ENCODE peak calls at places on chromosome 20, in six cellular contexts. One of them, this sample, is unnamed.

GRCh38 chr20:54456423-54456822 is 19.0 kb upstream of the DOK5 start:
- DNase-seq in midbrain: no peak
- DNase-seq in right cardiac atrium: no peak
- DNase-seq in NT2/D1: no peak
- DNase-seq in neural progenitor cell: no peak
- DNase-seq in bronchial epithelial cell: no peak
- DNase-seq in this sample: no peak

GRCh38 chr20:60999256-60999655 is 252.8 kb upstream of the CDH4 start:
- DNase-seq in midbrain: no peak
- DNase-seq in right cardiac atrium: no peak
- DNase-seq in NT2/D1: no peak
- DNase-seq in neural progenitor cell: no peak
- DNase-seq in bronchial epithelial cell: no peak
- DNase-seq in this sample: no peak

GRCh38 chr20:44424039-44424495 is 51.6 kb upstream of the TTPAL start:
- DNase-seq in midbrain: no peak
- DNase-seq in right cardiac atrium: no peak
- DNase-seq in NT2/D1: no peak
- DNase-seq in neural progenitor cell: no peak
- DNase-seq in bronchial epithelial cell: no peak
- DNase-seq in this sample: no peak

GRCh38 chr20:46388945-46389344 is 17.5 kb downstream of the ELMO2 start:
- DNase-seq in midbrain: no peak
- DNase-seq in right cardiac atrium: peak
- DNase-seq in NT2/D1: no peak
- DNase-seq in neural progenitor cell: no peak
- DNase-seq in bronchial epithelial cell: no peak
- DNase-seq in this sample: no peak

GRCh38 chr20:25276533-25277050 is 28.7 kb downstream of the PYGB start:
- DNase-seq in midbrain: no peak
- DNase-seq in right cardiac atrium: peak
- DNase-seq in NT2/D1: no peak
- DNase-seq in neural progenitor cell: no peak
- DNase-seq in bronchial epithelial cell: no peak
- DNase-seq in this sample: no peak

GRCh38 chr20:5971203-5971602 is 20.8 kb downstream of the MCM8 start:
- DNase-seq in midbrain: no peak
- DNase-seq in right cardiac atrium: no peak
- DNase-seq in NT2/D1: no peak
- DNase-seq in neural progenitor cell: no peak
- DNase-seq in bronchial epithelial cell: no peak
- DNase-seq in this sample: no peak

GRCh38 chr20:41175201-41175651 is 37.9 kb downstream of the PLCG1 start:
- DNase-seq in midbrain: no peak
- DNase-seq in right cardiac atrium: no peak
- DNase-seq in NT2/D1: no peak
- DNase-seq in neural progenitor cell: no peak
- DNase-seq in bronchial epithelial cell: no peak
- DNase-seq in this sample: no peak

GRCh38 chr20:2006452-2007381 is 12.9 kb upstream of the PDYN start:
- DNase-seq in midbrain: peak
- DNase-seq in right cardiac atrium: no peak
- DNase-seq in NT2/D1: no peak
- DNase-seq in neural progenitor cell: peak
- DNase-seq in bronchial epithelial cell: peak
- DNase-seq in this sample: peak

GRCh38 chr20:24738981-24739633 is 210.0 kb upstream of the CST7 start:
- DNase-seq in midbrain: no peak
- DNase-seq in right cardiac atrium: no peak
- DNase-seq in NT2/D1: no peak
- DNase-seq in neural progenitor cell: no peak
- DNase-seq in bronchial epithelial cell: no peak
- DNase-seq in this sample: no peak

GRCh38 chr20:16423311-16424212 is 149.7 kb downstream of the KIF16B start:
- DNase-seq in midbrain: no peak
- DNase-seq in right cardiac atrium: no peak
- DNase-seq in NT2/D1: no peak
- DNase-seq in neural progenitor cell: no peak
- DNase-seq in bronchial epithelial cell: peak
- DNase-seq in this sample: no peak

GRCh38 chr20:19380211-19380610 is 167.8 kb downstream of the SLC24A3 start:
- DNase-seq in midbrain: no peak
- DNase-seq in right cardiac atrium: no peak
- DNase-seq in NT2/D1: no peak
- DNase-seq in neural progenitor cell: no peak
- DNase-seq in bronchial epithelial cell: no peak
- DNase-seq in this sample: no peak

GRCh38 chr20:50064640-50065615 is 48.0 kb downstream of the UBE2V1 start:
- DNase-seq in midbrain: no peak
- DNase-seq in right cardiac atrium: peak
- DNase-seq in NT2/D1: no peak
- DNase-seq in neural progenitor cell: no peak
- DNase-seq in bronchial epithelial cell: no peak
- DNase-seq in this sample: no peak

GRCh38 chr20:39851459-39851858 is 837.6 kb downstream of the MAFB start:
- DNase-seq in midbrain: no peak
- DNase-seq in right cardiac atrium: no peak
- DNase-seq in NT2/D1: no peak
- DNase-seq in neural progenitor cell: no peak
- DNase-seq in bronchial epithelial cell: peak
- DNase-seq in this sample: no peak

GRCh38 chr20:41643504-41643938 is 25.3 kb upstream of the CHD6 start:
- DNase-seq in midbrain: no peak
- DNase-seq in right cardiac atrium: peak
- DNase-seq in NT2/D1: no peak
- DNase-seq in neural progenitor cell: peak
- DNase-seq in bronchial epithelial cell: peak
- DNase-seq in this sample: no peak

GRCh38 chr20:44810391-44811149 is at the start of gene RIMS4:
- DNase-seq in midbrain: no peak
- DNase-seq in right cardiac atrium: no peak
- DNase-seq in NT2/D1: no peak
- DNase-seq in neural progenitor cell: peak
- DNase-seq in bronchial epithelial cell: no peak
- DNase-seq in this sample: no peak

GRCh38 chr20:10802201-10802600 is 128.4 kb upstream of the JAG1 start:
- DNase-seq in midbrain: no peak
- DNase-seq in right cardiac atrium: no peak
- DNase-seq in NT2/D1: no peak
- DNase-seq in neural progenitor cell: no peak
- DNase-seq in bronchial epithelial cell: no peak
- DNase-seq in this sample: no peak

GRCh38 chr20:33788351-33789049 is 22.6 kb upstream of the CHMP4B start:
- DNase-seq in midbrain: no peak
- DNase-seq in right cardiac atrium: no peak
- DNase-seq in NT2/D1: no peak
- DNase-seq in neural progenitor cell: no peak
- DNase-seq in bronchial epithelial cell: no peak
- DNase-seq in this sample: no peak

GRCh38 chr20:57078101-57078500 is 188.3 kb downstream of the BMP7 start:
- DNase-seq in midbrain: no peak
- DNase-seq in right cardiac atrium: no peak
- DNase-seq in NT2/D1: no peak
- DNase-seq in neural progenitor cell: no peak
- DNase-seq in bronchial epithelial cell: no peak
- DNase-seq in this sample: no peak

GRCh38 chr20:34871966-34872603 is 571 bp downstream of the GGT7 start:
- DNase-seq in midbrain: no peak
- DNase-seq in right cardiac atrium: no peak
- DNase-seq in NT2/D1: no peak
- DNase-seq in neural progenitor cell: no peak
- DNase-seq in bronchial epithelial cell: no peak
- DNase-seq in this sample: no peak

GRCh38 chr20:35463455-35464300 is 8.3 kb downstream of the CEP250 start:
- DNase-seq in midbrain: peak
- DNase-seq in right cardiac atrium: no peak
- DNase-seq in NT2/D1: peak
- DNase-seq in neural progenitor cell: peak
- DNase-seq in bronchial epithelial cell: peak
- DNase-seq in this sample: peak

GRCh38 chr20:258963-259362 is 1.4 kb downstream of the DEFB132 start:
- DNase-seq in midbrain: no peak
- DNase-seq in right cardiac atrium: no peak
- DNase-seq in NT2/D1: no peak
- DNase-seq in neural progenitor cell: no peak
- DNase-seq in bronchial epithelial cell: peak
- DNase-seq in this sample: no peak

GRCh38 chr20:16821211-16822089 is 73.3 kb downstream of the OTOR start:
- DNase-seq in midbrain: peak
- DNase-seq in right cardiac atrium: no peak
- DNase-seq in NT2/D1: peak
- DNase-seq in neural progenitor cell: peak
- DNase-seq in bronchial epithelial cell: peak
- DNase-seq in this sample: no peak

GRCh38 chr20:12535316-12535715 is 473.5 kb upstream of the SPTLC3 start:
- DNase-seq in midbrain: no peak
- DNase-seq in right cardiac atrium: no peak
- DNase-seq in NT2/D1: no peak
- DNase-seq in neural progenitor cell: no peak
- DNase-seq in bronchial epithelial cell: peak
- DNase-seq in this sample: no peak

GRCh38 chr20:60254901-60255411 is 296.7 kb downstream of the CDH26 start:
- DNase-seq in midbrain: no peak
- DNase-seq in right cardiac atrium: no peak
- DNase-seq in NT2/D1: no peak
- DNase-seq in neural progenitor cell: peak
- DNase-seq in bronchial epithelial cell: no peak
- DNase-seq in this sample: no peak

GRCh38 chr20:20225325-20225724 is 142.6 kb upstream of the INSM1 start:
- DNase-seq in midbrain: no peak
- DNase-seq in right cardiac atrium: no peak
- DNase-seq in NT2/D1: no peak
- DNase-seq in neural progenitor cell: peak
- DNase-seq in bronchial epithelial cell: no peak
- DNase-seq in this sample: no peak

GRCh38 chr20:63969851-63970713 is at the start of gene ZNF512B:
- DNase-seq in midbrain: peak
- DNase-seq in right cardiac atrium: peak
- DNase-seq in NT2/D1: peak
- DNase-seq in neural progenitor cell: peak
- DNase-seq in bronchial epithelial cell: no peak
- DNase-seq in this sample: peak

GRCh38 chr20:64063389-64064144 is 569 bp downstream of the TCEA2 start:
- DNase-seq in midbrain: no peak
- DNase-seq in right cardiac atrium: no peak
- DNase-seq in NT2/D1: no peak
- DNase-seq in neural progenitor cell: peak
- DNase-seq in bronchial epithelial cell: no peak
- DNase-seq in this sample: no peak

GRCh38 chr20:51481311-51481997 is 61.1 kb downstream of the NFATC2 start:
- DNase-seq in midbrain: no peak
- DNase-seq in right cardiac atrium: no peak
- DNase-seq in NT2/D1: no peak
- DNase-seq in neural progenitor cell: no peak
- DNase-seq in bronchial epithelial cell: peak
- DNase-seq in this sample: peak

GRCh38 chr20:46959081-46959692 is 64.5 kb downstream of the EYA2 start:
- DNase-seq in midbrain: no peak
- DNase-seq in right cardiac atrium: no peak
- DNase-seq in NT2/D1: no peak
- DNase-seq in neural progenitor cell: no peak
- DNase-seq in bronchial epithelial cell: peak
- DNase-seq in this sample: no peak

GRCh38 chr20:55417797-55418196 is 587.5 kb downstream of the CBLN4 start:
- DNase-seq in midbrain: no peak
- DNase-seq in right cardiac atrium: no peak
- DNase-seq in NT2/D1: no peak
- DNase-seq in neural progenitor cell: no peak
- DNase-seq in bronchial epithelial cell: no peak
- DNase-seq in this sample: no peak

GRCh38 chr20:24095753-24096152 is 107.2 kb upstream of the GGTLC1 start:
- DNase-seq in midbrain: no peak
- DNase-seq in right cardiac atrium: no peak
- DNase-seq in NT2/D1: no peak
- DNase-seq in neural progenitor cell: no peak
- DNase-seq in bronchial epithelial cell: peak
- DNase-seq in this sample: no peak

GRCh38 chr20:45325367-45325766 is 17.3 kb upstream of the MATN4 start:
- DNase-seq in midbrain: no peak
- DNase-seq in right cardiac atrium: no peak
- DNase-seq in NT2/D1: no peak
- DNase-seq in neural progenitor cell: peak
- DNase-seq in bronchial epithelial cell: no peak
- DNase-seq in this sample: no peak

GRCh38 chr20:63463400-63464288 is 8.8 kb downstream of the KCNQ2 start:
- DNase-seq in midbrain: no peak
- DNase-seq in right cardiac atrium: no peak
- DNase-seq in NT2/D1: no peak
- DNase-seq in neural progenitor cell: no peak
- DNase-seq in bronchial epithelial cell: no peak
- DNase-seq in this sample: no peak

GRCh38 chr20:36591281-36591680 is 14.3 kb upstream of the RAB5IF start:
- DNase-seq in midbrain: no peak
- DNase-seq in right cardiac atrium: no peak
- DNase-seq in NT2/D1: no peak
- DNase-seq in neural progenitor cell: no peak
- DNase-seq in bronchial epithelial cell: no peak
- DNase-seq in this sample: no peak

GRCh38 chr20:45722047-45722446 is at the start of gene SPINT4:
- DNase-seq in midbrain: no peak
- DNase-seq in right cardiac atrium: no peak
- DNase-seq in NT2/D1: no peak
- DNase-seq in neural progenitor cell: no peak
- DNase-seq in bronchial epithelial cell: no peak
- DNase-seq in this sample: no peak